ENCODE peak calls at places on chromosome 19, in six cellular contexts. W, A, V, Y, Q and J are unnamed samples.

GRCh38 chr19:48152552-48152951 is 17.6 kb downstream of the LIG1 start:
- DNase-seq in Q (peak), W (peak), Y (peak), A (peak), V (peak), J (peak)

GRCh38 chr19:44617481-44617880 is 4.1 kb downstream of the IGSF23 start:
- DNase-seq in W (no peak), A (no peak), V (no peak), Y (no peak), Q (no peak), J (no peak)

GRCh38 chr19:44677019-44677809 is 5.9 kb downstream of the CEACAM19 start:
- DNase-seq in Q (no peak), Y (no peak), W (no peak), V (no peak), A (no peak), J (peak)

GRCh38 chr19:19064098-19064722 is 416 bp downstream of the SLC25A42 start:
- DNase-seq in W (no peak), Y (peak), V (no peak), A (no peak), Q (no peak), J (no peak)

GRCh38 chr19:14337510-14337909 is 43.7 kb upstream of the ADGRE5 start:
- DNase-seq in V (no peak), Q (no peak), W (no peak), A (peak), Y (no peak), J (no peak)

GRCh38 chr19:39237200-39238184 is 7.3 kb downstream of the IFNL3 start:
- DNase-seq in A (peak), W (no peak), V (no peak), Y (no peak), Q (no peak), J (no peak)

GRCh38 chr19:40962460-40962961 is 28.6 kb upstream of the CYP2B6 start:
- DNase-seq in V (no peak), Y (no peak), A (no peak), W (no peak), Q (no peak), J (peak)

GRCh38 chr19:12834418-12834943 is at the start of gene RTBDN:
- DNase-seq in Y (no peak), Q (no peak), V (peak), W (no peak), A (no peak), J (no peak)

GRCh38 chr19:4597975-4598671 is 38.6 kb upstream of the SEMA6B start:
- DNase-seq in V (no peak), A (peak), Q (no peak), Y (no peak), W (peak), J (no peak)

GRCh38 chr19:17337675-17338439 is 504 bp downstream of the GTPBP3 start:
- DNase-seq in Y (no peak), Q (no peak), A (peak), W (no peak), V (no peak), J (no peak)

GRCh38 chr19:16315825-16316505 is 8.7 kb upstream of the KLF2 start:
- DNase-seq in W (no peak), V (no peak), Y (peak), A (no peak), Q (peak), J (peak)

GRCh38 chr19:42250666-42251531 is 4.0 kb downstream of the ERF start:
- DNase-seq in Y (no peak), A (no peak), Q (peak), V (no peak), W (no peak), J (no peak)

GRCh38 chr19:12785431-12786011 is 5.8 kb upstream of the JUNB start:
- DNase-seq in A (no peak), V (no peak), W (no peak), Y (no peak), Q (no peak), J (no peak)

GRCh38 chr19:12665281-12665573 is 1.3 kb downstream of the MAN2B1 start:
- DNase-seq in W (no peak), V (peak), Y (peak), A (peak), Q (peak), J (no peak)

GRCh38 chr19:43743059-43743458 is 11.7 kb downstream of the SMG9 start:
- DNase-seq in W (no peak), V (no peak), Q (no peak), A (no peak), Y (no peak), J (no peak)

GRCh38 chr19:38853214-38853613 is 3.4 kb upstream of the HNRNPL start:
- DNase-seq in V (no peak), Q (no peak), A (no peak), Y (no peak), W (no peak), J (no peak)

GRCh38 chr19:16200038-16200775 is 2.5 kb downstream of the AP1M1 start:
- DNase-seq in A (no peak), V (peak), Y (peak), W (no peak), Q (no peak), J (no peak)

GRCh38 chr19:35379992-35380391 is 9.1 kb downstream of the GPR42 start:
- DNase-seq in Y (no peak), V (no peak), W (no peak), Q (no peak), A (no peak), J (no peak)

GRCh38 chr19:3708207-3708931 is at the start of gene TJP3:
- DNase-seq in V (peak), W (no peak), A (no peak), Y (no peak), Q (no peak), J (no peak)

GRCh38 chr19:32890326-32890725 is 20.8 kb upstream of the SLC7A9 start:
- DNase-seq in V (no peak), A (no peak), Y (no peak), Q (no peak), W (no peak), J (no peak)